ENCODE peak calls at places on chromosomes 5 and 9, in ten cellular contexts. D is anterior cingulate cortex, P is GM10248, V is cerebellum, E is uterus, X is kidney epithelial cell, Q is putamen, G is iPS-NIHi11, J is GDM1, O is T-helper 2 cell. U is an unnamed sample.

GRCh38 chr9:389159-389558 is 174.5 kb downstream of the DOCK8 start:
- DNase-seq in D (no peak), P (no peak), X (no peak), J (no peak), E (no peak), V (no peak), G (no peak), O (no peak), Q (no peak), U (no peak)

GRCh38 chr5:32458799-32459400 is 14.4 kb upstream of the ZFR start:
- DNase-seq in V (no peak), O (no peak), P (no peak), D (no peak), Q (no peak), E (no peak), J (no peak), X (no peak), G (no peak), U (no peak)

GRCh38 chr5:6806668-6807067 is 93.4 kb downstream of the TENT4A start:
- DNase-seq in O (no peak), D (no peak), G (no peak), E (no peak), J (no peak), Q (no peak), P (no peak), X (no peak), V (no peak), U (no peak)

GRCh38 chr5:143342607-143343006 is 60.9 kb downstream of the NR3C1 start:
- DNase-seq in P (no peak), X (no peak), D (no peak), J (no peak), E (no peak), Q (no peak), V (no peak), O (no peak), G (no peak), U (no peak)

GRCh38 chr9:117555964-117556629 is 141.2 kb upstream of the ASTN2 start:
- DNase-seq in Q (peak), D (peak), V (peak), O (no peak), E (no peak), P (peak), G (peak), X (no peak), J (no peak), U (peak)

GRCh38 chr9:110638381-110638954 is 30.1 kb upstream of the MUSK start:
- DNase-seq in J (no peak), O (no peak), E (no peak), D (no peak), Q (peak), X (no peak), V (no peak), P (no peak), G (no peak), U (no peak)

GRCh38 chr5:157253547-157253946 is 12.4 kb upstream of the CYFIP2 start:
- DNase-seq in G (peak), P (peak), D (peak), V (peak), E (peak), O (no peak), J (peak), Q (peak), X (no peak), U (no peak)

GRCh38 chr9:81981881-81982280 is 6.7 kb upstream of the SPATA31D1 start:
- DNase-seq in G (no peak), D (no peak), V (no peak), E (no peak), X (no peak), J (no peak), O (no peak), Q (no peak), P (no peak), U (no peak)

GRCh38 chr9:89888677-89889076 is 283.9 kb downstream of the GADD45G start:
- DNase-seq in V (no peak), Q (no peak), O (no peak), J (no peak), D (no peak), P (no peak), X (no peak), G (no peak), E (no peak), U (no peak)

GRCh38 chr5:83913593-83913992 is 192.9 kb upstream of the HAPLN1 start:
- DNase-seq in J (no peak), P (no peak), V (no peak), X (no peak), G (no peak), Q (no peak), E (no peak), D (no peak), O (no peak), U (no peak)

GRCh38 chr9:219670-220365 is 5.2 kb downstream of the DOCK8 start:
- DNase-seq in X (no peak), O (no peak), J (no peak), G (no peak), P (no peak), Q (no peak), V (no peak), E (no peak), D (no peak), U (no peak)

GRCh38 chr9:135978650-135979461 is 17.7 kb upstream of the UBAC1 start:
- DNase-seq in D (peak), V (peak), J (no peak), O (peak), E (no peak), Q (no peak), P (no peak), G (no peak), X (no peak), U (peak)

GRCh38 chr9:136854842-136855460 is 2.8 kb downstream of the MAMDC4 start:
- DNase-seq in P (no peak), J (no peak), G (no peak), V (no peak), X (no peak), E (no peak), Q (no peak), D (no peak), O (no peak), U (no peak)

GRCh38 chr5:116765441-116765840 is 190.8 kb upstream of the SEMA6A start:
- DNase-seq in G (no peak), Q (no peak), X (no peak), J (no peak), O (no peak), E (no peak), D (no peak), V (no peak), P (no peak), U (no peak)

GRCh38 chr5:64165500-64166200 is at the start of gene RNF180:
- DNase-seq in D (peak), P (peak), Q (peak), J (no peak), V (peak), O (no peak), E (peak), X (no peak), G (peak), U (peak)

GRCh38 chr9:93475856-93476255 is 22.5 kb upstream of the FAM120AOS start:
- DNase-seq in G (no peak), O (no peak), X (no peak), V (no peak), J (no peak), Q (no peak), D (no peak), E (no peak), P (no peak), U (no peak)

GRCh38 chr9:126953089-126953809 is 38.7 kb downstream of the RALGPS1 start:
- DNase-seq in J (no peak), X (no peak), V (no peak), E (peak), Q (no peak), P (no peak), O (no peak), G (no peak), D (no peak), U (no peak)

GRCh38 chr9:75653750-75654149 is 236.7 kb upstream of the PCSK5 start:
- DNase-seq in X (no peak), G (no peak), Q (no peak), P (no peak), D (no peak), V (no peak), O (no peak), J (no peak), E (no peak), U (no peak)

GRCh38 chr5:63923914-63924313 is 38.3 kb downstream of the HTR1A start:
- DNase-seq in Q (no peak), O (no peak), J (no peak), G (no peak), E (no peak), D (no peak), P (no peak), X (no peak), V (no peak), U (no peak)